ENCODE peak calls at places on chromosomes 13 and 19, in six cellular contexts. One of them, this sample, is unnamed.

GRCh38 chr19:1655131-1655981 is 2.9 kb upstream of the TCF3 start:
- DNase-seq in left ventricle myocardium inferior: no peak
- DNase-seq in endothelial cell of umbilical vein: no peak
- DNase-seq in tibial nerve: no peak
- DNase-seq in astrocyte of the cerebellum: no peak
- DNase-seq in dorsolateral prefrontal cortex: no peak
- DNase-seq in this sample: no peak

GRCh38 chr13:44951184-44951583 is 38.1 kb downstream of the NUFIP1 start:
- DNase-seq in left ventricle myocardium inferior: no peak
- DNase-seq in endothelial cell of umbilical vein: no peak
- DNase-seq in tibial nerve: no peak
- DNase-seq in astrocyte of the cerebellum: no peak
- DNase-seq in dorsolateral prefrontal cortex: no peak
- DNase-seq in this sample: no peak

GRCh38 chr13:101757446-101758039 is 305.1 kb downstream of the ITGBL1 start:
- DNase-seq in left ventricle myocardium inferior: no peak
- DNase-seq in endothelial cell of umbilical vein: peak; percentile 68
- DNase-seq in tibial nerve: no peak
- DNase-seq in astrocyte of the cerebellum: peak; percentile 43
- DNase-seq in dorsolateral prefrontal cortex: no peak
- DNase-seq in this sample: no peak

GRCh38 chr19:8488351-8488750 is 14.1 kb downstream of the PRAM1 start:
- DNase-seq in left ventricle myocardium inferior: no peak
- DNase-seq in endothelial cell of umbilical vein: no peak
- DNase-seq in tibial nerve: no peak
- DNase-seq in astrocyte of the cerebellum: no peak
- DNase-seq in dorsolateral prefrontal cortex: no peak
- DNase-seq in this sample: no peak

GRCh38 chr13:44523176-44524017 is 52.7 kb downstream of the TSC22D1 start:
- DNase-seq in left ventricle myocardium inferior: no peak
- DNase-seq in endothelial cell of umbilical vein: peak; percentile 43
- DNase-seq in tibial nerve: no peak
- DNase-seq in astrocyte of the cerebellum: peak; percentile 39
- DNase-seq in dorsolateral prefrontal cortex: no peak
- DNase-seq in this sample: no peak

GRCh38 chr13:97429681-97430081 is 4.3 kb upstream of the RAP2A start:
- DNase-seq in left ventricle myocardium inferior: no peak
- DNase-seq in endothelial cell of umbilical vein: no peak
- DNase-seq in tibial nerve: no peak
- DNase-seq in astrocyte of the cerebellum: no peak
- DNase-seq in dorsolateral prefrontal cortex: peak; percentile 44
- DNase-seq in this sample: no peak

GRCh38 chr13:109857325-109857724 is 70.9 kb upstream of the IRS2 start:
- DNase-seq in left ventricle myocardium inferior: no peak
- DNase-seq in endothelial cell of umbilical vein: no peak
- DNase-seq in tibial nerve: no peak
- DNase-seq in astrocyte of the cerebellum: no peak
- DNase-seq in dorsolateral prefrontal cortex: no peak
- DNase-seq in this sample: no peak

GRCh38 chr19:16888629-16889371 is at the start of gene F2RL3:
- DNase-seq in left ventricle myocardium inferior: peak; percentile 58
- DNase-seq in endothelial cell of umbilical vein: peak; percentile 73
- DNase-seq in tibial nerve: no peak
- DNase-seq in astrocyte of the cerebellum: no peak
- DNase-seq in dorsolateral prefrontal cortex: no peak
- DNase-seq in this sample: no peak

GRCh38 chr19:18023596-18024212 is 15.7 kb downstream of the ARRDC2 start:
- DNase-seq in left ventricle myocardium inferior: peak; percentile 92
- DNase-seq in endothelial cell of umbilical vein: peak; percentile 97
- DNase-seq in tibial nerve: peak; percentile 96
- DNase-seq in astrocyte of the cerebellum: no peak
- DNase-seq in dorsolateral prefrontal cortex: no peak
- DNase-seq in this sample: no peak

GRCh38 chr19:40623403-40624239 is 22.5 kb downstream of the LTBP4 start:
- DNase-seq in left ventricle myocardium inferior: no peak
- DNase-seq in endothelial cell of umbilical vein: no peak
- DNase-seq in tibial nerve: no peak
- DNase-seq in astrocyte of the cerebellum: peak; percentile 89
- DNase-seq in dorsolateral prefrontal cortex: no peak
- DNase-seq in this sample: no peak

GRCh38 chr19:917323-918151 is at the start of gene KISS1R:
- DNase-seq in left ventricle myocardium inferior: no peak
- DNase-seq in endothelial cell of umbilical vein: no peak
- DNase-seq in tibial nerve: no peak
- DNase-seq in astrocyte of the cerebellum: no peak
- DNase-seq in dorsolateral prefrontal cortex: no peak
- DNase-seq in this sample: no peak

GRCh38 chr19:40599331-40600085 is 1.7 kb upstream of the LTBP4 start:
- DNase-seq in left ventricle myocardium inferior: no peak
- DNase-seq in endothelial cell of umbilical vein: no peak
- DNase-seq in tibial nerve: no peak
- DNase-seq in astrocyte of the cerebellum: no peak
- DNase-seq in dorsolateral prefrontal cortex: no peak
- DNase-seq in this sample: no peak

GRCh38 chr13:101576452-101576851 is 124.0 kb downstream of the ITGBL1 start:
- DNase-seq in left ventricle myocardium inferior: no peak
- DNase-seq in endothelial cell of umbilical vein: no peak
- DNase-seq in tibial nerve: no peak
- DNase-seq in astrocyte of the cerebellum: peak; percentile 36
- DNase-seq in dorsolateral prefrontal cortex: no peak
- DNase-seq in this sample: no peak

GRCh38 chr19:8393871-8394250 is 3.7 kb downstream of the RAB11B start:
- DNase-seq in left ventricle myocardium inferior: no peak
- DNase-seq in endothelial cell of umbilical vein: no peak
- DNase-seq in tibial nerve: no peak
- DNase-seq in astrocyte of the cerebellum: no peak
- DNase-seq in dorsolateral prefrontal cortex: peak; percentile 84
- DNase-seq in this sample: no peak

GRCh38 chr13:43924549-43925245 is 45.0 kb downstream of the LACC1 start:
- DNase-seq in left ventricle myocardium inferior: no peak
- DNase-seq in endothelial cell of umbilical vein: no peak
- DNase-seq in tibial nerve: no peak
- DNase-seq in astrocyte of the cerebellum: no peak
- DNase-seq in dorsolateral prefrontal cortex: no peak
- DNase-seq in this sample: no peak

GRCh38 chr13:53242015-53242414 is 213.4 kb downstream of the OLFM4 start:
- DNase-seq in left ventricle myocardium inferior: no peak
- DNase-seq in endothelial cell of umbilical vein: no peak
- DNase-seq in tibial nerve: no peak
- DNase-seq in astrocyte of the cerebellum: no peak
- DNase-seq in dorsolateral prefrontal cortex: no peak
- DNase-seq in this sample: no peak

GRCh38 chr13:30456290-30456689 is 9.4 kb downstream of the HMGB1 start:
- DNase-seq in left ventricle myocardium inferior: no peak
- DNase-seq in endothelial cell of umbilical vein: no peak
- DNase-seq in tibial nerve: no peak
- DNase-seq in astrocyte of the cerebellum: no peak
- DNase-seq in dorsolateral prefrontal cortex: no peak
- DNase-seq in this sample: no peak

GRCh38 chr13:41050041-41050440 is 11.3 kb upstream of the WBP4 start:
- DNase-seq in left ventricle myocardium inferior: no peak
- DNase-seq in endothelial cell of umbilical vein: peak; percentile 76
- DNase-seq in tibial nerve: no peak
- DNase-seq in astrocyte of the cerebellum: no peak
- DNase-seq in dorsolateral prefrontal cortex: no peak
- DNase-seq in this sample: no peak

DNA sequence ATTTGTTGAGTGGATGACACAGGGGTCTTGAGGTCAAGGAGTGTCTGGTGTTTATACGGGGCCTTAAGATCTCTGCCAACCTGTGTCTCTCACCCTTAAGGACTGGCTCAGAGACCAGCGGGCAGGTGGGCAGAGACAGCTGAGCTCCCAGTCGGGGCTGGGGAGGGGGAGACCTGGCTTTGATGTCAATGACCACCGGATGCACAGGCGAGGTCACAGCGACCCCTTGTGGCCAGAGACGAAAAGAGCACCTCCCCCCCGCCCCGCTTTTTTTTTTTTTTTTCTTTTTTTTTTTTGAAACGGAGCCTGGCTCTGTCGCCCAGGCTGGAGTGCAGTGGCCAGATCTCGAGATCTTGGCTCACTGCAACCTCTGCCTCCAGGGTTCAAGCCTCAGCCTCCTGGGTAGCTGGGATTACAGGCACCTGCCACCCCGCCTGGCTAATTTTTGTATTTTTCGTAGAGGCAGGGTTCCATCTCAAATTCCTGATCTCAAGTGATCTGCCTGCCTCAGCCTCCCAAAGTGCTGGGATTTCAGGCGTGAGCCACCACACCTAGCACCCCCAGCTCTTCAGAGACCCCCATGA is 12.1 kb upstream of the KLK14 start:
- DNase-seq in left ventricle myocardium inferior: no peak
- DNase-seq in endothelial cell of umbilical vein: peak; percentile 16
- DNase-seq in tibial nerve: no peak
- DNase-seq in astrocyte of the cerebellum: no peak
- DNase-seq in dorsolateral prefrontal cortex: no peak
- DNase-seq in this sample: no peak
- TF ChIP-seq CTCF in left ventricle myocardium inferior: peak; percentile 67
- TF ChIP-seq CTCF in endothelial cell of umbilical vein: peak; percentile 81
- TF ChIP-seq CTCF in tibial nerve: peak; percentile 61
- TF ChIP-seq CTCF in astrocyte of the cerebellum: peak; percentile 67
- TF ChIP-seq CTCF in dorsolateral prefrontal cortex: peak; percentile 69
- TF ChIP-seq CTCF in this sample: peak; percentile 31

DNA sequence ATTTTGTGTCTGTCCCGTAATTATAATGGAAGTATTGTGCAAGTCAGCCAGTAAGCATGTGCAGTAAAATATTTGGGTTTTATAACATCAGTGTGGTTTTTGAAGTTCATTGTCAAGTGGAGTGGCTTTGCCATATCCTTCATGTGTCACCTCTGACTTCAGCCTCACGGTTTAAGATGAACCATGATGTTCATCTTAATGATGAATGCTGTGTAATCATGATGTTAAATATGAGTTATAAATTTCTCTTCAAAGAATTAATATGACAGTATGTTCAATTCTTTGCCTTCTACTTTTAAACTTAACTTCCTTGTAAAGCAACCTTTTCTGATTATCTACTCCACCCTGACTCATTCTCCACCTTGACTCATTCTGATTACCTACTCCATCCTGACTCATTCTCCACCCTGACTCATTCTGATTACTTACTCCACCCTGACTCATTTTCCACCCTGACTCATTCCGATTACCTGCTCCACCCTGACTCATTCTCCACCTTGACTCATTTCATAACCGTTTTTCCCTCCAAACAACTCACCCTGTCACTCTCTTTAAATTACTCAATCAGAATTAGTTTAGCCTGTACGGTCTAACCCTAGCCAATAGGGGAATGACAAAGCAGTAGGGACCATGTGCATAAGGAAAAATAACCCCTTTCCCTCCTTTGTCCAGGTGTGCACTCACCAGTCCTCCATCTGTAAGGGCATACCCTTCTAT is 50.3 kb upstream of the ANKRD10 start:
- DNase-seq in left ventricle myocardium inferior: no peak
- DNase-seq in endothelial cell of umbilical vein: peak; percentile 28
- DNase-seq in tibial nerve: no peak
- DNase-seq in astrocyte of the cerebellum: no peak
- DNase-seq in dorsolateral prefrontal cortex: no peak
- DNase-seq in this sample: no peak
- H3K4me3 ChIP-seq in left ventricle myocardium inferior: no peak overlapping the region
- H3K4me3 ChIP-seq in endothelial cell of umbilical vein: no peak overlapping the region
- H3K4me3 ChIP-seq in tibial nerve: no peak overlapping the region
- H3K4me3 ChIP-seq in astrocyte of the cerebellum: no peak overlapping the region
- H3K4me3 ChIP-seq in dorsolateral prefrontal cortex: no peak overlapping the region
- H3K4me3 ChIP-seq in this sample: no peak overlapping the region

GRCh38 chr13:23871616-23872220 is 17.5 kb downstream of the MIPEP start:
- DNase-seq in left ventricle myocardium inferior: no peak
- DNase-seq in endothelial cell of umbilical vein: peak; percentile 27
- DNase-seq in tibial nerve: no peak
- DNase-seq in astrocyte of the cerebellum: peak; percentile 36
- DNase-seq in dorsolateral prefrontal cortex: no peak
- DNase-seq in this sample: no peak

GRCh38 chr13:23881408-23881785 is 7.8 kb downstream of the MIPEP start:
- DNase-seq in left ventricle myocardium inferior: no peak
- DNase-seq in endothelial cell of umbilical vein: no peak
- DNase-seq in tibial nerve: no peak
- DNase-seq in astrocyte of the cerebellum: no peak
- DNase-seq in dorsolateral prefrontal cortex: no peak
- DNase-seq in this sample: no peak

GRCh38 chr13:23870356-23871146 is 18.6 kb downstream of the MIPEP start:
- DNase-seq in left ventricle myocardium inferior: no peak
- DNase-seq in endothelial cell of umbilical vein: no peak
- DNase-seq in tibial nerve: no peak
- DNase-seq in astrocyte of the cerebellum: no peak
- DNase-seq in dorsolateral prefrontal cortex: no peak
- DNase-seq in this sample: no peak

DNA sequence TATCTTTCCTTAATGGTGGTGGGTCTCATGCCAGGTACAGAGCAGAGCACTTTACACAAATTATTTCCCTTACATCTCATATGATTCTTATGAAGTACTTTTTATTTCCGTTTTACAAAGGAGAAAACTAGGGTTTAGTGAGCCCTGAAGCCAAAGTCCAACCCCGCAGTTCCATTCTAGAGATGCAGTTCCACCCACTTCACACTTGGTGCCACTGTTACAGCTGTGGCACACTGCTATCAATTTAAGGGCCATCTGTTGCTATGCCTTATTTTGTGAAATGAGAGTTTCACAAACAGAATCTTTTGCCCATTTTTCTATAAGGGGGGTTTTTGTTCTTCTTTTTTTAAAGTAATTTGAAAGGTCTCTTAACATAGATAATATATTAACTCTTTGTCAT is 12.9 kb downstream of the MIPEP start:
- DNase-seq in left ventricle myocardium inferior: no peak
- DNase-seq in endothelial cell of umbilical vein: no peak
- DNase-seq in tibial nerve: no peak
- DNase-seq in astrocyte of the cerebellum: no peak
- DNase-seq in dorsolateral prefrontal cortex: no peak
- DNase-seq in this sample: no peak
- TF ChIP-seq CTCF in left ventricle myocardium inferior: peak; percentile 49
- TF ChIP-seq CTCF in endothelial cell of umbilical vein: peak; percentile 34
- TF ChIP-seq CTCF in tibial nerve: peak; percentile 40
- TF ChIP-seq CTCF in astrocyte of the cerebellum: peak; percentile 67
- TF ChIP-seq CTCF in dorsolateral prefrontal cortex: peak; percentile 64
- TF ChIP-seq CTCF in this sample: peak; percentile 7

DNA sequence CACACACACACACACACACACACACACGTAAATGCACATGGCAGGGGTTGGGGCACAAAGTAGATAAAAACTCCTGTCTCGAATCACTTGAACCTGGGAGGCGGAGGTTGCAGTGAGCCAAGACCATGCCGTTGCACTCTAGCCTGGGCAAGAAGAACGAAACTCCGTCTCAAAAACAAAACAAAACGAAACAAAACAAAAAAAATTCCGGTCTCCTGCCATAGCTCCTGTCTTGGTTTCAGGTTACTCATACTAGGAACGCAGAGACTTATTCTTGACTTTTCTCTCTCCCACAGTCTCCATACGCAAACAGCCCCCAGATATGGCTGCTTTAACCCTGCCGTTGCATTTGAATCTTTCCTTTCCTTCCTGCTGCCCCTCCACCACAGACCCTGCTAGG is 148.9 kb downstream of the SHISA2 start:
- DNase-seq in left ventricle myocardium inferior: no peak
- DNase-seq in endothelial cell of umbilical vein: no peak
- DNase-seq in tibial nerve: no peak
- DNase-seq in astrocyte of the cerebellum: no peak
- DNase-seq in dorsolateral prefrontal cortex: no peak
- DNase-seq in this sample: no peak
- H3K4me3 ChIP-seq in left ventricle myocardium inferior: no peak overlapping the region
- H3K4me3 ChIP-seq in endothelial cell of umbilical vein: no peak overlapping the region
- H3K4me3 ChIP-seq in tibial nerve: no peak overlapping the region
- H3K4me3 ChIP-seq in astrocyte of the cerebellum: no peak overlapping the region
- H3K4me3 ChIP-seq in dorsolateral prefrontal cortex: no peak overlapping the region
- H3K4me3 ChIP-seq in this sample: no peak overlapping the region

This sample was measured in thoracic aorta.